ENCODE peak calls at places on chromosomes 11 and 22, in eight cellular contexts. U is stomach; A is activated CD8-positive, alpha-beta T cell treated with anti-CD3 and anti-CD28 coated beads, Interleukin-2, amount 10 ng/mL, durations not matched to agents 7 days and 5 days; H is left ventricle myocardium inferior; Z is heart left ventricle; I is NCI-H1930; T is activated T-cell treated with anti-CD3 and anti-CD28 coated beads for 1 hour; E is ovary. L is an unnamed sample.

GRCh38 chr11:45468265-45468856 is 182.2 kb upstream of the SYT13 start:
- DNase-seq in U (no peak), A (no peak), H (no peak), Z (no peak), I (no peak), T (no peak), E (no peak), L (no peak)

GRCh38 chr11:122882809-122883681 is 486 bp downstream of the JHY start:
- DNase-seq in U (peak), A (peak), H (peak), Z (peak), I (no peak), T (peak), E (peak), L (peak)

GRCh38 chr22:42304021-42304790 is 33.8 kb upstream of the TCF20 start:
- DNase-seq in U (no peak), A (no peak), H (no peak), Z (no peak), I (no peak), T (no peak), E (no peak), L (no peak)

GRCh38 chr11:84264066-84264465 is 977.9 kb upstream of the CCDC90B start:
- DNase-seq in U (no peak), A (no peak), H (no peak), Z (no peak), I (no peak), T (no peak), E (no peak), L (peak)

GRCh38 chr22:24580276-24580675 is 12.6 kb downstream of the LRRC75B start:
- DNase-seq in U (no peak), A (no peak), H (no peak), Z (no peak), I (no peak), T (no peak), E (no peak), L (no peak)

GRCh38 chr11:41377709-41378394 is 81.6 kb downstream of the LRRC4C start:
- DNase-seq in U (no peak), A (no peak), H (no peak), Z (no peak), I (no peak), T (no peak), E (no peak), L (no peak)

GRCh38 chr22:31948002-31948401 is 3.7 kb downstream of the YWHAH start:
- DNase-seq in U (no peak), A (no peak), H (no peak), Z (no peak), I (no peak), T (no peak), E (no peak), L (no peak)

GRCh38 chr22:40694409-40694808 is 15.1 kb downstream of the MCHR1 start:
- DNase-seq in U (no peak), A (no peak), H (no peak), Z (no peak), I (no peak), T (no peak), E (no peak), L (no peak)

GRCh38 chr11:6703247-6704063 is 20.3 kb upstream of the MRPL17 start:
- DNase-seq in U (peak), A (peak), H (peak), Z (peak), I (peak), T (peak), E (no peak), L (peak)

GRCh38 chr11:34146866-34147265 is 41.4 kb downstream of the NAT10 start:
- DNase-seq in U (no peak), A (no peak), H (no peak), Z (no peak), I (no peak), T (no peak), E (no peak), L (no peak)

GRCh38 chr11:65499713-65500261 is 942 bp downstream of the MALAT1 start:
- DNase-seq in U (no peak), A (no peak), H (no peak), Z (no peak), I (no peak), T (no peak), E (no peak), L (no peak)

GRCh38 chr11:28964811-28965210 is 856.6 kb downstream of the METTL15 start:
- DNase-seq in U (no peak), A (no peak), H (no peak), Z (no peak), I (no peak), T (no peak), E (no peak), L (no peak)

GRCh38 chr11:80841716-80842115 is 1400.9 kb upstream of the TENM4 start:
- DNase-seq in U (no peak), A (no peak), H (no peak), Z (no peak), I (no peak), T (no peak), E (no peak), L (no peak)

GRCh38 chr22:50357756-50358155 is 14.6 kb downstream of the PPP6R2 start:
- DNase-seq in U (no peak), A (no peak), H (no peak), Z (no peak), I (no peak), T (no peak), E (no peak), L (no peak)

GRCh38 chr11:18463439-18463838 is 7.8 kb downstream of the LDHAL6A start:
- DNase-seq in U (no peak), A (no peak), H (no peak), Z (no peak), I (no peak), T (no peak), E (no peak), L (no peak)

GRCh38 chr11:69049490-69049867 is 747 bp downstream of the TPCN2 start:
- DNase-seq in U (no peak), A (peak), H (no peak), Z (no peak), I (no peak), T (no peak), E (no peak), L (peak)

GRCh38 chr11:19984048-19984742 is 176.1 kb downstream of the DBX1 start:
- DNase-seq in U (no peak), A (no peak), H (no peak), Z (no peak), I (no peak), T (no peak), E (no peak), L (no peak)

GRCh38 chr11:64516226-64516625 is 74.8 kb upstream of the SLC22A12 start:
- DNase-seq in U (no peak), A (peak), H (no peak), Z (no peak), I (no peak), T (no peak), E (no peak), L (no peak)

GRCh38 chr11:32874144-32874543 is 18.5 kb upstream of the QSER1 start:
- DNase-seq in U (no peak), A (no peak), H (no peak), Z (no peak), I (no peak), T (no peak), E (no peak), L (no peak)

GRCh38 chr22:29060251-29060650 is 1.4 kb downstream of the C22orf31 start:
- DNase-seq in U (no peak), A (no peak), H (no peak), Z (no peak), I (no peak), T (no peak), E (no peak), L (no peak)

GRCh38 chr11:128531588-128531987 is 55.8 kb downstream of the ETS1 start:
- DNase-seq in U (no peak), A (no peak), H (no peak), Z (no peak), I (no peak), T (no peak), E (no peak), L (no peak)

GRCh38 chr11:10272132-10272531 is 21.9 kb downstream of the SBF2 start:
- DNase-seq in U (no peak), A (no peak), H (no peak), Z (no peak), I (no peak), T (no peak), E (no peak), L (no peak)

GRCh38 chr22:46734830-46735453 is 3.1 kb downstream of the CERK start:
- DNase-seq in U (peak), A (peak), H (no peak), Z (no peak), I (no peak), T (peak), E (no peak), L (no peak)

GRCh38 chr11:122917311-122917710 is 34.8 kb downstream of the JHY start:
- DNase-seq in U (no peak), A (no peak), H (no peak), Z (no peak), I (no peak), T (no peak), E (peak), L (no peak)

GRCh38 chr11:56670984-56671383 is 7.5 kb downstream of the OR5AR1 start:
- DNase-seq in U (no peak), A (no peak), H (no peak), Z (no peak), I (no peak), T (no peak), E (no peak), L (no peak)

GRCh38 chr11:36512016-36512415 is 1.9 kb upstream of the TRAF6 start:
- DNase-seq in U (no peak), A (no peak), H (no peak), Z (no peak), I (no peak), T (no peak), E (no peak), L (no peak)

GRCh38 chr22:36252754-36253522 is at the start of gene APOL1:
- DNase-seq in U (peak), A (peak), H (peak), Z (peak), I (no peak), T (no peak), E (peak), L (no peak)

GRCh38 chr11:62193954-62194353 is 3.9 kb downstream of the SCGB1D1 start:
- DNase-seq in U (no peak), A (no peak), H (no peak), Z (no peak), I (no peak), T (no peak), E (no peak), L (no peak)

GRCh38 chr22:49514656-49515055 is 313.0 kb downstream of the BRD1 start:
- DNase-seq in U (peak), A (no peak), H (no peak), Z (no peak), I (no peak), T (no peak), E (no peak), L (peak)

GRCh38 chr11:111982019-111982464 is 43.2 kb upstream of the DLAT start:
- DNase-seq in U (peak), A (peak), H (no peak), Z (peak), I (no peak), T (peak), E (peak), L (no peak)

GRCh38 chr11:23730307-23730998 is 766.4 kb upstream of the LUZP2 start:
- DNase-seq in U (no peak), A (no peak), H (no peak), Z (no peak), I (no peak), T (no peak), E (no peak), L (no peak)

L was measured in frontal cortex.